ENCODE peak calls at places on chromosome 14, in five cellular contexts. T is GM12878, J is HCT116, N is HepG2, W is K562. Q is an unnamed sample.
A peak's percentile ranks its signal among the peaks of the same experiment; 100 is the strongest.

GRCh38 chr14:58755026-58755929 is 117.5 kb downstream of the DACT1 start:
- DNase-seq in N (no peak), T (no peak), J (no peak), W (no peak), Q (no peak)

GRCh38 chr14:31286456-31287293 is 79.1 kb upstream of the HECTD1 start:
- DNase-seq in J (peak; percentile 50), W (peak; percentile 10), N (peak; percentile 83), T (no peak), Q (peak; percentile 68)

GRCh38 chr14:100825691-100826331 is at the start of gene MEG3:
- DNase-seq in N (no peak), T (no peak), W (no peak), J (no peak), Q (no peak)

GRCh38 chr14:69716483-69717187 is 50.3 kb upstream of the SRSF5 start:
- DNase-seq in N (no peak), W (no peak), T (no peak), J (no peak), Q (no peak)

GRCh38 chr14:99374964-99375363 is 103.0 kb upstream of the BCL11B start:
- DNase-seq in W (no peak), T (no peak), N (no peak), J (no peak), Q (no peak)

GRCh38 chr14:70107309-70107708 is 81.4 kb downstream of the SLC8A3 start:
- DNase-seq in N (no peak), T (no peak), W (no peak), J (no peak), Q (no peak)

GRCh38 chr14:30333934-30334333 is 225.0 kb upstream of the G2E3 start:
- DNase-seq in T (no peak), N (no peak), J (no peak), W (no peak), Q (no peak)

GRCh38 chr14:81402123-81402495 is 2.0 kb upstream of the STON2 start:
- DNase-seq in J (no peak), T (no peak), N (no peak), W (peak; percentile 40), Q (no peak)

GRCh38 chr14:71309756-71310155 is 402.5 kb downstream of the PCNX1 start:
- DNase-seq in W (no peak), J (no peak), N (no peak), T (no peak), Q (no peak)

GRCh38 chr14:35883677-35884293 is 57.6 kb downstream of the BRMS1L start:
- DNase-seq in J (no peak), N (peak; percentile 50), W (no peak), T (no peak), Q (no peak)

GRCh38 chr14:91094772-91095171 is 19.1 kb upstream of the DGLUCY start:
- DNase-seq in T (no peak), J (no peak), N (no peak), W (no peak), Q (no peak)

GRCh38 chr14:20460458-20461229 is 590 bp downstream of the PIP4P1 start:
- DNase-seq in T (peak; percentile 27), W (peak; percentile 70), N (no peak), J (no peak), Q (peak; percentile 75)

GRCh38 chr14:58865520-58866281 is 227.9 kb downstream of the DACT1 start:
- DNase-seq in N (no peak), W (no peak), J (no peak), T (no peak), Q (no peak)

GRCh38 chr14:61573321-61573720 is 122.0 kb upstream of the HIF1A start:
- DNase-seq in W (no peak), J (no peak), T (no peak), N (no peak), Q (no peak)

GRCh38 chr14:29144598-29144997 is 378.0 kb downstream of the FOXG1 start:
- DNase-seq in T (no peak), N (no peak), J (no peak), W (no peak), Q (no peak)

GRCh38 chr14:90758959-90759358 is 57.3 kb downstream of the TTC7B start:
- DNase-seq in J (no peak), N (no peak), T (no peak), W (no peak), Q (no peak)

GRCh38 chr14:90844321-90844720 is 28.1 kb upstream of the TTC7B start:
- DNase-seq in T (no peak), N (no peak), J (no peak), W (no peak), Q (peak; percentile 33)

GRCh38 chr14:63224196-63224595 is 20.0 kb downstream of the RHOJ start:
- DNase-seq in J (no peak), T (no peak), N (no peak), W (no peak), Q (no peak)

GRCh38 chr14:81193924-81194633 is 26.7 kb downstream of the GTF2A1 start:
- DNase-seq in T (no peak), J (no peak), W (no peak), N (no peak), Q (no peak)

GRCh38 chr14:81436296-81437138 is 36.4 kb upstream of the STON2 start:
- DNase-seq in N (peak; percentile 54), W (peak; percentile 93), T (no peak), J (peak; percentile 21), Q (peak; percentile 87)

GRCh38 chr14:89773644-89774316 is 180.8 kb downstream of the EFCAB11 start:
- DNase-seq in T (peak; percentile 56), W (no peak), N (peak; percentile 61), J (no peak), Q (peak; percentile 61)

DNA sequence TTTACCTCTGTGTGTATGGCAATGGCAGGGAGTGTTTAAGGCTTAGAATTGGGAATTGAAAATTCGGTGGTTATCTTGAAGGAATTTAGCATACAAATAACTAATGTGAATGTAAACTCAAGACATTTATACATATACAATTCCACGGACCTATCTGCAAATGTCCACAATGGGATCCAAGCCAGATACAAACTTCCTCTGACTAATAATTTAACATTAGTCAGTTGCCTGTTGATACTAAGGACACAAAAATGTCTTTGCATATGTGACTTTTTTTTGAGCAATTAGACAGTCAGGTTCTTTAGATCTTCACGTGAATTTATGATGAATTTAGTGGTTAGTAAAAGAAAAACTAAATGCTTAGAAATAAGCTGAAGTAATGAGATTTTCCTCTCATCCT is 40.5 kb downstream of the ESR2 start:
- DNase-seq in N (no peak), J (no peak), T (no peak), W (no peak), Q (no peak)
- TF ChIP-seq SRF in N (no peak), J (no peak), T (no peak), W (no peak), Q (no peak)

DNA sequence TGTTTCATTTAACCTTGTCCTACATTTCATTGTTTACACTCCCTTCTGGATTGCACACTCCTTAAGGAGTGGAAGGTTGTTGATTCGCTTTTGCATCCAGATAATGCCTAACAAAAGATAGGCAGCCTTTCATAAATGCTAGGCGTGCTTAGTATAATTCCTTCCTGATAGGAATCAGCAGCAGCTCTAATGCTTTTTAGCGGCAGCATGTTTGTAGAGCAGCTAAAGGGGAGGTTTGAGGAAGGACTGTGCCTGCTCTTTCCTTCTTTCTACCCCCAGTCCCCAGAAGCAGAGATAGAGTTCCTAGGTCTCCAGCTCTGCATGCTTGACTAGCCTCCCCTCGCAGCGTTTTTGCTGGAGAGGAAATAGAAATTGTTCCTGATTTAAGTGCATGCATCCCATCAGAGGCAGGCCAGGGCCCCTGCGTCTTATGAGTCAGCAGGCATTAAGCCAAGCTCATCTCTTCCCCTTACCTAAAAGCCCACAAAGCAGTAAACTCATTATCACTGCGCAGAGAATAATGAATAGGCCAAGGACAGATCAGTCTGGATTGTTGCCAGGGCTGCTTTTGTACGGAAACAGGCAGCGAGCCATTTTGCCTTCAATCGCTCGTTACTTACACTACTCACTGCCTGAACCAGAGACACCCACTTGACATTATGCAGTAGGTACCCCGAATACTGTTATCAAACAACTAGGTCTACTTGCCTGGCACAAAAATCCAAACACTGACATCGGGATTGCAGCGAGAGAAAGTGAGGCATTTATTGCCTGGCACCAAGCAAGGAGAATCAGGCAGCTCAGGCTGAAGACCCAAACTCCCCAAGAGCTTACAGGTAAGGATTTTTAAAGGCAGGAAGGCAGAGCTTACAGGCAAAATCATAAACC is 14.1 kb upstream of the TBPL2 start:
- DNase-seq in J (peak; percentile 83), N (peak; percentile 16), T (no peak), W (no peak), Q (peak; percentile 42)
- TF ChIP-seq SRF in J (no peak), N (no peak), T (no peak), W (no peak), Q (no peak)

GRCh38 chr14:51394804-51395203 is 154.8 kb downstream of the TMX1 start:
- DNase-seq in N (no peak), T (no peak), J (no peak), W (no peak), Q (no peak)
- TF ChIP-seq SRF in N (no peak), T (no peak), J (no peak), W (no peak), Q (no peak)

GRCh38 chr14:38143651-38144505 is 63.8 kb upstream of the SSTR1 start:
- DNase-seq in W (no peak), N (no peak), T (no peak), J (no peak), Q (no peak)
- TF ChIP-seq SRF in W (no peak), N (no peak), T (no peak), J (no peak), Q (no peak)

DNA sequence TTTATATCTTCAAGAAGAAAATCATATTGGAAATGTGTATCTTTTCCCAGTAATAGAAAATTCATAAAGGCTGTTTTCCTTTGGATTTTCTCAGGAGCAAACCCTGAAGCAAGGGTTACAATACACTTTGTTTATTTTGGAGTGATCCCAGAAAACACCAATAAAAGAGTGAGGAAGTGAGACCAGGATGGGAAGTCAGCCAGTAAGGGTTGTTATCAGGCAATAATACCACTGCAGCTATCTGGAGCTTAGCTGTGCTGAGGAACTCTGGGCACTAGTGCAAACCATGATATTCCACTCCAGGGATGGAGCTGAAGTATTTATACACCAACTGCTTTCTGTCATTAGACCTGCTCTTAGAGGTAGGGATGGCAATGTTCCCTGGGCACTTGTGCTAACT is 1002.3 kb downstream of the FLRT2 start:
- DNase-seq in J (no peak), W (no peak), T (no peak), N (no peak), Q (no peak)
- TF ChIP-seq SRF in J (no peak), W (no peak), T (no peak), N (no peak), Q (no peak)

DNA sequence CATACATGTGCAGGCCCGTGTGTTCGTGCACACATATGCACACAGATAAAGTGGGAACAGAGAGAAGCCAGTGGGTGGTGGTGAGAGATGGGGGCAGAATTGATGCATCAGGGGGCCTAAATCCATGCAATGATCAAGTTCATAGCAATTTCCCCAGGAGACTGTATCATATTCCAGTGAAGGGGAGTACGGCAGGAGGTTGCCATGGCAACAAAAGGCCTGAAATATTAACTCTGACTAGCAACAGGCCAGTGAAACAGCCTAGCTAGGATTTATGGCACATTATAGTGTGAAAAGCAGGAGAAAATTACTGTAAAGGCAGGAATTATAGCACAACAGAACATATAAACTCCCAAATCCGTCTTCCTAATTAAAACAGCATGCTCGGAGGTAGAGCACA is 806.4 kb downstream of the DIO2 start:
- DNase-seq in J (no peak), W (no peak), T (no peak), N (no peak), Q (no peak)
- TF ChIP-seq SRF in J (no peak), W (no peak), T (no peak), N (no peak), Q (no peak)

GRCh38 chr14:22977684-22978486 is 4.5 kb downstream of the AJUBA start:
- DNase-seq in W (peak; percentile 60), T (no peak), J (no peak), N (peak; percentile 100), Q (peak; percentile 77)
- TF ChIP-seq SRF in W (no peak), T (no peak), J (no peak), N (peak; percentile 61), Q (no peak)

Q was measured in H1.